ENCODE peak calls at places on chromosomes 7 and 10, in eight cellular contexts. U, B, R, E, C, T, Q and K are unnamed samples.

GRCh38 chr7:5793361-5794072 is 12.1 kb upstream of the RNF216 start:
- DNase-seq in U (no peak), B (no peak), R (no peak), E (no peak), C (no peak), T (no peak), Q (no peak), K (no peak)

GRCh38 chr10:2791774-2792443 is 275.4 kb upstream of the PFKP start:
- DNase-seq in U (no peak), B (no peak), R (no peak), E (no peak), C (no peak), T (no peak), Q (no peak), K (peak)

GRCh38 chr10:127069436-127069835 is 127.0 kb downstream of the INSYN2A start:
- DNase-seq in U (no peak), B (no peak), R (no peak), E (no peak), C (no peak), T (no peak), Q (no peak), K (no peak)

GRCh38 chr7:142854505-142855400 is at the start of gene EPHB6:
- DNase-seq in U (no peak), B (peak), R (peak), E (peak), C (peak), T (peak), Q (peak), K (peak)

GRCh38 chr7:95104739-95105138 is 197.3 kb downstream of the PPP1R9A start:
- DNase-seq in U (peak), B (no peak), R (no peak), E (no peak), C (no peak), T (peak), Q (no peak), K (no peak)

GRCh38 chr7:45689011-45689796 is 115.0 kb downstream of the ADCY1 start:
- DNase-seq in U (peak), B (peak), R (no peak), E (no peak), C (no peak), T (peak), Q (no peak), K (no peak)

GRCh38 chr7:157719705-157720655 is 383.2 kb downstream of the DNAJB6 start:
- DNase-seq in U (no peak), B (no peak), R (no peak), E (no peak), C (no peak), T (no peak), Q (no peak), K (no peak)

GRCh38 chr7:91288208-91288824 is 24.1 kb downstream of the FZD1 start:
- DNase-seq in U (peak), B (no peak), R (no peak), E (peak), C (no peak), T (peak), Q (no peak), K (no peak)